ENCODE peak calls at places on chromosomes 11 and 22, in seven cellular contexts. M is progenitor cell of endocrine pancreas; V is EL; D is stimulated activated CD4-positive, alpha-beta T cell treated with anti-CD3 and anti-CD28 coated beads, Interleukin-15, amount 100 ng/mL, for 1 hour; B is T-helper 1 cell; L is testis; Z is neural crest cell. N is an unnamed sample.

GRCh38 chr22:49691256-49691655 is 136.4 kb downstream of the BRD1 start:
- DNase-seq in V (no peak), B (no peak), D (no peak), Z (no peak), L (no peak), M (no peak), N (no peak)

GRCh38 chr11:27022659-27023251 is 17.9 kb upstream of the BBOX1 start:
- DNase-seq in Z (no peak), B (no peak), M (no peak), V (no peak), L (no peak), D (no peak), N (no peak)

GRCh38 chr22:33112606-33113005 is 54.4 kb upstream of the SYN3 start:
- DNase-seq in Z (no peak), V (no peak), L (no peak), M (no peak), B (no peak), D (no peak), N (no peak)

GRCh38 chr11:24267015-24267414 is 229.8 kb upstream of the LUZP2 start:
- DNase-seq in L (no peak), V (no peak), Z (no peak), B (no peak), M (no peak), D (no peak), N (no peak)

GRCh38 chr11:18700375-18700774 is 1.8 kb downstream of the TMEM86A start:
- DNase-seq in D (no peak), V (peak), L (no peak), Z (no peak), M (no peak), B (no peak), N (peak)

GRCh38 chr11:65501005-65501529 is 2.2 kb downstream of the MALAT1 start:
- DNase-seq in V (no peak), B (no peak), Z (no peak), M (no peak), L (no peak), D (no peak), N (no peak)

GRCh38 chr22:36077261-36077660 is 48.6 kb upstream of the RBFOX2 start:
- DNase-seq in L (no peak), V (peak), M (no peak), B (no peak), D (no peak), Z (no peak), N (no peak)

GRCh38 chr11:69524991-69525411 is 43.5 kb downstream of the LINC01488 start:
- DNase-seq in Z (no peak), B (no peak), L (no peak), D (no peak), V (no peak), M (no peak), N (no peak)

GRCh38 chr11:62105611-62106245 is 18.1 kb upstream of the INCENP start:
- DNase-seq in D (no peak), Z (no peak), V (peak), B (no peak), L (no peak), M (no peak), N (no peak)

GRCh38 chr22:44042822-44043221 is 18.7 kb downstream of the PARVB start:
- DNase-seq in M (no peak), Z (no peak), B (no peak), V (no peak), L (no peak), D (no peak), N (peak)

GRCh38 chr11:111559791-111560190 is 19.3 kb downstream of the LAYN start:
- DNase-seq in L (no peak), Z (no peak), D (no peak), M (no peak), V (no peak), B (no peak), N (no peak)

GRCh38 chr11:120013325-120014250 is 124.3 kb downstream of the TRIM29 start:
- DNase-seq in B (no peak), Z (peak), L (peak), D (no peak), M (peak), V (no peak), N (peak)

GRCh38 chr11:13016415-13016814 is 7.3 kb downstream of the RASSF10 start:
- DNase-seq in D (no peak), L (no peak), Z (no peak), M (no peak), B (no peak), V (peak), N (no peak)